ENCODE peak calls at places on chromosomes 16 and 17, in nine cellular contexts. N is ovary, T is ascending aorta, U is nephron progenitor cell, S is MM.1S, R is GM06990, E is foreskin keratinocyte, Y is colonic mucosa, D is GM13977. H is an unnamed sample.

GRCh38 chr16:20918486-20919239 is 18.1 kb downstream of the LYRM1 start:
- DNase-seq in N (no peak), T (peak), U (no peak), S (no peak), R (no peak), E (no peak), Y (no peak), D (no peak), H (peak)

GRCh38 chr17:35051579-35052239 is 11.8 kb downstream of the RFFL start:
- DNase-seq in N (no peak), T (no peak), U (no peak), S (peak), R (no peak), E (no peak), Y (peak), D (no peak), H (no peak)

GRCh38 chr16:22968931-22969330 is 155.0 kb downstream of the HS3ST2 start:
- DNase-seq in N (no peak), T (no peak), U (no peak), S (no peak), R (no peak), E (no peak), Y (no peak), D (no peak), H (no peak)

GRCh38 chr17:43403846-43404245 is 5.1 kb downstream of the ARL4D start:
- DNase-seq in N (no peak), T (no peak), U (no peak), S (no peak), R (no peak), E (no peak), Y (no peak), D (no peak), H (no peak)

GRCh38 chr17:1744551-1745512 is 2.2 kb downstream of the SERPINF2 start:
- DNase-seq in N (no peak), T (no peak), U (no peak), S (no peak), R (no peak), E (no peak), Y (no peak), D (no peak), H (no peak)

GRCh38 chr17:332558-333322 is 19.9 kb downstream of the RPH3AL start:
- DNase-seq in N (peak), T (peak), U (no peak), S (no peak), R (no peak), E (no peak), Y (no peak), D (no peak), H (peak)

GRCh38 chr17:40542562-40543411 is 22.5 kb downstream of the CCR7 start:
- DNase-seq in N (peak), T (peak), U (no peak), S (no peak), R (no peak), E (peak), Y (peak), D (peak), H (peak)

GRCh38 chr17:74210191-74211140 is 2.9 kb upstream of the TTYH2 start:
- DNase-seq in N (no peak), T (peak), U (peak), S (peak), R (peak), E (no peak), Y (peak), D (peak), H (peak)

GRCh38 chr17:1882836-1883235 is 53.0 kb downstream of the RPA1 start:
- DNase-seq in N (no peak), T (no peak), U (peak), S (no peak), R (no peak), E (peak), Y (peak), D (peak), H (no peak)

GRCh38 chr17:57636985-57637667 is 108.0 kb downstream of the CCDC182 start:
- DNase-seq in N (no peak), T (no peak), U (no peak), S (peak), R (no peak), E (peak), Y (no peak), D (no peak), H (no peak)

GRCh38 chr17:17412331-17412730 is 64.5 kb upstream of the MED9 start:
- DNase-seq in N (no peak), T (no peak), U (no peak), S (no peak), R (no peak), E (peak), Y (no peak), D (no peak), H (peak)

GRCh38 chr16:50244140-50244503 is 22.2 kb upstream of the ADCY7 start:
- DNase-seq in N (no peak), T (no peak), U (no peak), S (no peak), R (no peak), E (peak), Y (no peak), D (no peak), H (no peak)

GRCh38 chr17:67500677-67501300 is 123.7 kb downstream of the PITPNC1 start:
- DNase-seq in N (no peak), T (no peak), U (no peak), S (no peak), R (no peak), E (no peak), Y (no peak), D (no peak), H (no peak)

GRCh38 chr16:22373662-22374310 is 633 bp downstream of the CDR2 start:
- DNase-seq in N (peak), T (peak), U (peak), S (peak), R (peak), E (no peak), Y (peak), D (peak), H (peak)

GRCh38 chr17:41974658-41975057 is 8.1 kb downstream of the CNP start:
- DNase-seq in N (no peak), T (no peak), U (no peak), S (no peak), R (no peak), E (no peak), Y (no peak), D (no peak), H (no peak)

GRCh38 chr16:22333457-22333994 is 36.3 kb downstream of the POLR3E start:
- DNase-seq in N (no peak), T (no peak), U (no peak), S (no peak), R (no peak), E (no peak), Y (no peak), D (no peak), H (peak)

GRCh38 chr17:42422412-42422957 is 571 bp downstream of the CAVIN1 start:
- DNase-seq in N (peak), T (no peak), U (peak), S (peak), R (peak), E (no peak), Y (no peak), D (peak), H (peak)

GRCh38 chr16:86575754-86576557 is 2.4 kb upstream of the FOXL1 start:
- DNase-seq in N (no peak), T (peak), U (peak), S (no peak), R (peak), E (peak), Y (peak), D (peak), H (no peak)

GRCh38 chr16:11190585-11191565 is 65.1 kb downstream of the SOCS1 start:
- DNase-seq in N (no peak), T (no peak), U (no peak), S (no peak), R (no peak), E (no peak), Y (no peak), D (no peak), H (no peak)

GRCh38 chr17:49703557-49704277 is 4.0 kb downstream of the SLC35B1 start:
- DNase-seq in N (no peak), T (no peak), U (peak), S (peak), R (no peak), E (no peak), Y (no peak), D (no peak), H (no peak)

GRCh38 chr17:81164464-81165245 is 652 bp upstream of the PVALEF start:
- DNase-seq in N (no peak), T (no peak), U (no peak), S (no peak), R (no peak), E (no peak), Y (no peak), D (no peak), H (peak)

GRCh38 chr17:4344926-4345325 is 21.5 kb downstream of the UBE2G1 start:
- DNase-seq in N (no peak), T (no peak), U (no peak), S (no peak), R (no peak), E (no peak), Y (no peak), D (no peak), H (no peak)

GRCh38 chr17:30297715-30298114 is 6.0 kb upstream of the BLMH start:
- DNase-seq in N (no peak), T (no peak), U (no peak), S (no peak), R (no peak), E (no peak), Y (no peak), D (no peak), H (no peak)

GRCh38 chr17:30300803-30301202 is 9.1 kb upstream of the BLMH start:
- DNase-seq in N (no peak), T (no peak), U (no peak), S (no peak), R (no peak), E (no peak), Y (no peak), D (no peak), H (no peak)

GRCh38 chr17:30302241-30302640 is 10.5 kb upstream of the BLMH start:
- DNase-seq in N (no peak), T (no peak), U (no peak), S (no peak), R (no peak), E (no peak), Y (no peak), D (no peak), H (no peak)

GRCh38 chr17:30296499-30297038 is 4.8 kb upstream of the BLMH start:
- DNase-seq in N (no peak), T (peak), U (no peak), S (no peak), R (no peak), E (no peak), Y (no peak), D (no peak), H (no peak)

GRCh38 chr17:30299000-30299399 is 7.3 kb upstream of the BLMH start:
- DNase-seq in N (no peak), T (no peak), U (no peak), S (no peak), R (no peak), E (no peak), Y (no peak), D (no peak), H (no peak)
- TF ChIP-seq CTCF in N (no peak), T (no peak), U (no peak), S (peak), R (no peak), E (peak), Y (no peak), D (no peak), H (no peak)

DNA sequence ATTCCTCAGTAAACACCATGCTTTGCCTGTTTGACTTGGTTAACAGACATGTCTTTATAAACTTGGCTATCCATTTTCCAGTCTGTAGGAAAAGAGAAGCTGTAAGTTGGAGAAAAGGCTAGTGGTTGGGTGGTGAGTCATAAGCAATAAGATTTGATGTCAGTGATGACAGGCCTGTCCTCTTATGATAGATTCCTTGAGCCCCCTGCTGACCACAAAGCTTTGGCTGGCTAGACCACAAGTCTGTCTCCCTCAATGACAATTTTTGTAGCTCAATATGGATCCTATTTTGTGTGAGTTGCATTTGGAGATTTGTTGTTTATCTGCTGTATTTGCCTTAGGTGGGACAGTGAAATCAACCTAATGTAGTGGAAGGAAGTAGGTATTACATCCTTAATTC is 67.6 kb downstream of the SIAH1 start:
- DNase-seq in N (no peak), T (no peak), U (no peak), S (peak), R (no peak), E (peak), Y (no peak), D (no peak), H (no peak)
- TF ChIP-seq CTCF in N (no peak), T (no peak), U (no peak), S (peak), R (no peak), E (peak), Y (no peak), D (no peak), H (no peak)

GRCh38 chr17:8923762-8924161 is 41.7 kb downstream of the PIK3R5 start:
- DNase-seq in N (no peak), T (no peak), U (no peak), S (no peak), R (no peak), E (no peak), Y (no peak), D (no peak), H (no peak)

GRCh38 chr17:8925808-8926207 is 39.7 kb downstream of the PIK3R5 start:
- DNase-seq in N (no peak), T (no peak), U (no peak), S (no peak), R (no peak), E (no peak), Y (no peak), D (no peak), H (no peak)

GRCh38 chr17:8924595-8924994 is 40.9 kb downstream of the PIK3R5 start:
- DNase-seq in N (no peak), T (no peak), U (no peak), S (peak), R (peak), E (no peak), Y (no peak), D (peak), H (no peak)

GRCh38 chr17:8922923-8923322 is 42.6 kb downstream of the PIK3R5 start:
- DNase-seq in N (no peak), T (no peak), U (no peak), S (no peak), R (no peak), E (no peak), Y (no peak), D (no peak), H (no peak)

GRCh38 chr17:8925141-8925540 is 40.4 kb downstream of the PIK3R5 start:
- DNase-seq in N (no peak), T (no peak), U (no peak), S (no peak), R (no peak), E (no peak), Y (no peak), D (no peak), H (no peak)
- TF ChIP-seq CTCF in N (no peak), T (no peak), U (no peak), S (no peak), R (no peak), E (no peak), Y (no peak), D (no peak), H (no peak)

DNA sequence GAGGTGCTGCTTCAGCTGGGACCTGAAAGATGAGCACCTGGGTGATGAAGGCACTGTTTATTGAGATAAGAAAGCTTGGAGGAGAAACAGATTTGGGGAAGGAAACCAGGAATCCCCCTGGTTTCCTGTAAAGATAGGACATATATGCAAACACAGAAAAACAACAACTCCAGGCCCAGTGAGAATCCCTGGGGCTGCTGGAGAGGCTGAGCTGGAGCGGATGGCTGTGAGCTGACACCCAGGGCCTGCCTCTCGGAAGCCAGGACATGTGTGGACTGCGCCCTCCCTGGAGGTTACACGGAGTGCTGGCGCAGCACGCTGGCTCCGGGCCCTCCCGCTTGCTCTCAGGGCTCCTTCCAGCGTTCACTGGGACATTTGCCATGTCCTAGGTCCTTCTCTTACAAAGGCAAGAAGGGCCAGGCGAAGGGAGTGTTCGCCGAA is 57.5 kb downstream of the CYB5B start:
- DNase-seq in N (peak), T (peak), U (no peak), S (no peak), R (no peak), E (peak), Y (peak), D (no peak), H (peak)
- TF ChIP-seq CTCF in N (no peak), T (peak), U (no peak), S (no peak), R (no peak), E (peak), Y (no peak), D (no peak), H (no peak)

GRCh38 chr16:58027341-58028167 is 2.0 kb downstream of the MMP15 start:
- DNase-seq in N (no peak), T (no peak), U (peak), S (no peak), R (no peak), E (no peak), Y (peak), D (no peak), H (no peak)

GRCh38 chr16:58028168-58028455 is 2.6 kb downstream of the MMP15 start:
- DNase-seq in N (no peak), T (no peak), U (no peak), S (no peak), R (no peak), E (no peak), Y (no peak), D (no peak), H (no peak)

GRCh38 chr16:58026139-58026704 is 668 bp downstream of the MMP15 start:
- DNase-seq in N (peak), T (no peak), U (peak), S (no peak), R (peak), E (no peak), Y (peak), D (no peak), H (peak)

GRCh38 chr16:58025351-58026138 is at the start of gene MMP15:
- DNase-seq in N (peak), T (peak), U (peak), S (peak), R (peak), E (peak), Y (peak), D (peak), H (peak)

DNA sequence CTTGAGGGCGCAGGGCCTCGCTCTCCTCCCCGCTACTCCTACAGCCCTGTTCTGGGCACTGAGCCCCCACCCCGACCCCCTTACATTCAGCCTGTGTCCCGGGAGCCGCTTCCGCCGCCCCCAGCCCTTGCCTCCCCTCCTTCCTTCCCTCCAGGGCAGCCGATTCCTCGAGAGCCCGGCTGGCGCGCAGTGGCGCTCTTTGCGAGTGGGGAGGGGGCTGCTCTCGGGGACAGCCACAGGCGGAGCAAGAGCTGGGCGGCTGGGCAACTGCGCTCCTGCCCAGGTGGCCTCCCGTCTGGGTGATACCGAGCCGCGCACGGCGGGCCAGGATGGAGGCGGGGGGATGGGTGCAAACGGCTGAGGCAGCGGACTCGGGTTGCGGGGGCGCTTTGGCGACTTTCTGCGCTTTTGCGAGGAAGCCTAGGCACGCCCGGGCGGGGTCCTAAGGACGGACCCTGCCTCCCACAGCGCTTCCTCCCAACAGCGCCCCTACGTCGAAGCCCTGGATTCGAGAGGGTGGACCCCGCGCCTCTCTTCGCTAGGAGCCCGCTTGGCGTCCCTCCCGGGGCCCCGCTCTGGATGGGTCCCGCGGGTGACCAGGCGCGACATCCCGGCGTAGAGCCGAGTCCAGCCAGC is 1.3 kb downstream of the MMP15 start:
- DNase-seq in N (no peak), T (no peak), U (peak), S (no peak), R (no peak), E (no peak), Y (peak), D (no peak), H (no peak)
- TF ChIP-seq CTCF in N (no peak), T (no peak), U (no peak), S (no peak), R (no peak), E (no peak), Y (no peak), D (no peak), H (no peak)

GRCh38 chr17:78944956-78945355 is 19.8 kb upstream of the TIMP2 start:
- DNase-seq in N (no peak), T (no peak), U (no peak), S (no peak), R (no peak), E (no peak), Y (no peak), D (no peak), H (peak)
- TF ChIP-seq CTCF in N (no peak), T (no peak), U (no peak), S (no peak), R (no peak), E (no peak), Y (no peak), D (no peak), H (no peak)

H was measured in sigmoid colon.